ENCODE peak calls at places on chromosome 20, in five cellular contexts. U is A549, Z is K562, B is GM12878, M is HepG2. W is an unnamed sample.
A peak's percentile ranks its signal among the peaks of the same experiment; 100 is the strongest.

GRCh38 chr20:30815577-30816181 is 441.8 kb upstream of the DEFB115 start:
- DNase-seq in U (no peak), Z (no peak), B (no peak), M (no peak), W (no peak)

GRCh38 chr20:7980332-7981046 is 39.1 kb downstream of the TMX4 start:
- DNase-seq in U (peak; percentile 70), Z (peak; percentile 15), B (no peak), M (peak; percentile 79), W (peak; percentile 58)

GRCh38 chr20:13777171-13777601 is 7.5 kb downstream of the ESF1 start:
- DNase-seq in U (no peak), Z (no peak), B (no peak), M (no peak), W (peak; percentile 48)

GRCh38 chr20:12554416-12554815 is 454.4 kb upstream of the SPTLC3 start:
- DNase-seq in U (no peak), Z (no peak), B (no peak), M (no peak), W (no peak)

GRCh38 chr20:49544535-49544934 is 23.4 kb downstream of the PTGIS start:
- DNase-seq in U (no peak), Z (no peak), B (no peak), M (no peak), W (no peak)

GRCh38 chr20:62376112-62377063 is 9.3 kb upstream of the LAMA5 start:
- DNase-seq in U (no peak), Z (no peak), B (no peak), M (peak; percentile 92), W (no peak)

GRCh38 chr20:36118372-36118771 is 36.2 kb upstream of the EPB41L1 start:
- DNase-seq in U (no peak), Z (no peak), B (no peak), M (no peak), W (no peak)

GRCh38 chr20:47464380-47465101 is 37.1 kb upstream of the NCOA3 start:
- DNase-seq in U (peak; percentile 97), Z (no peak), B (no peak), M (peak; percentile 100), W (peak; percentile 94)

GRCh38 chr20:17225891-17226409 is 890 bp upstream of the PCSK2 start:
- DNase-seq in U (no peak), Z (no peak), B (no peak), M (no peak), W (no peak)

GRCh38 chr20:25088267-25088666 is 6.3 kb upstream of the VSX1 start:
- DNase-seq in U (no peak), Z (no peak), B (no peak), M (no peak), W (no peak)
- TF ChIP-seq POLR2A in U (no peak), Z (no peak), B (no peak), M (no peak), W (no peak)

DNA sequence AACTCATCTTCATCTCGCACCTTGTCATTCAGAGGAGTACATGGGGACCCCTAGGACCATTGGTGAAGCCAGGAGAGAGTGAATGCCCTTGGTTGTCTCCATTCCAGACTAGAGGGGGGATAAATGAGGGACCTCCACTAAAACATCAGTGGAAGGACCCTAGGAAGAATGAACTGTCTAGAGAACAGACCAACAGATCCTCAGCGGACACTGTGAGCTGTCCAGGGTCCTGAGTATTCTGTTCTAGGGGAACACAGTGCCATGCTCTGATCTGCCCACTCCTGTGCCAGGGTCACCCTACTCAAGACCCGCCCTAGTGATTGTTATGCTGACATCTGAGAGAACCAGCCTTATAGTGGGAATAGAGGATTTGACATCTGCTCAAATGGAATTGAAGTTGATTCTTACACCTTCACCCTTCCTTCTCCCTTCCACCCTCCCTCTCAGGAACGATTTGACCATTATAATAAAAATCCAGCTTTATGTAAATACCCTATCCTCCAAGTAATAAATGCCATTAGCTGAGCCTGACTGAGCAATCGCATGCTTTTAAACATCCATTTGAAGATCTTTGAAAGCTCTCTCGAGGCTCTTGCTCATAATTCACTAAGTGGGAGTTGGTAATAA is 43.7 kb upstream of the SLC32A1 start:
- DNase-seq in U (no peak), Z (peak; percentile 29), B (no peak), M (peak; percentile 45), W (peak; percentile 60)
- TF ChIP-seq MYC in U (no peak), Z (no peak), B (no peak), M (no peak), W (no peak)

GRCh38 chr20:2118783-2119182 is 17.2 kb downstream of the STK35 start:
- DNase-seq in U (no peak), Z (peak; percentile 39), B (peak; percentile 20), M (no peak), W (no peak)

GRCh38 chr20:2114106-2114505 is 12.5 kb downstream of the STK35 start:
- DNase-seq in U (no peak), Z (no peak), B (no peak), M (no peak), W (no peak)

GRCh38 chr20:2114990-2115681 is 13.5 kb downstream of the STK35 start:
- DNase-seq in U (no peak), Z (no peak), B (no peak), M (no peak), W (no peak)

GRCh38 chr20:2114560-2114959 is 12.9 kb downstream of the STK35 start:
- DNase-seq in U (no peak), Z (no peak), B (no peak), M (no peak), W (no peak)

GRCh38 chr20:2116170-2116940 is 14.7 kb downstream of the STK35 start:
- DNase-seq in U (no peak), Z (no peak), B (no peak), M (no peak), W (no peak)
- H3K4me1 ChIP-seq in U (no peaks in the 10 kb centered on the region), Z (peaks cover 3% of the 10 kb centered on the region), B (peaks cover 8% of the 10 kb centered on the region), M (no peaks in the 10 kb centered on the region), W (no peaks in the 10 kb centered on the region)

DNA sequence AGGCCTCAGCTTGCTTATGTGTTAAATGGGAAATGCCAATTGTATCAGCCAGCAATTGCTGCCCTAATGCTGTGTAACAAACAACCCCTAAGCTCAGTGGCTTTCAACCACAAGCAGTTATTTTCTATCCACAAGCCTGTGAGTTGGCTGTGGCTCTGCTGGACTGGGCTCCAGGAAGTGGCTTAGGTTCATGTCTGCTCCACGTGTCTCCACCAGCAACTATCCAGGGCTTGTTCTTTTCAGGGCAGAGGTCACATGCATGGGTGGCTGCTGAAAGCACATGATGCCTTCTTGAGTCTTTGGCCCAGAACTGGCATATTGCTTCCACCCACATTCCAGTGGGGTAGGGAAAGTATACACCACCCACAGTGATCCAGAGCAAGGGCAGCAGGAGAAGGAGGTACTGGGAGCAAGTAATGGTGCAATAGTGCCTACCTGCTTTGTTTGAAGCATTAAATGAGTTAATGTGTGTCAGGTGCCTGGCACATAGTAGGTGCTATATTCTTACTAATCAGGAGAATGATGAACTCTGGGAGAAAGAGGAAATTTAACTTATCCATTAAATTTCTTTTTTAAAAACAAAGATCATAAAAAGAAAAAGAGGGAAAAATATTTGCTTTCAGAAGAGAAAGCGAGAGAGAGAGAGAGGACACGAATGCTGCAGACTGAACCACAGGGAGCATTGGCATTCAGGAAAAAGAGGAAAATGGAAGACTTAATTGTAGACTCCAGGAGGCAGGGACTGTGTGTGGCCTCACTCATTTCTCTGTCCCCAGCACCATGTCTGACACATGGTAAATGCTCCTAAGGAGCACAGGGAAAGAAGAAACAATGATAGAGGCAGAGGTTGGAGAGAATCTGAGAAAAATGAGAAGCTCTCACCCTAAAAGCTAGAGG is 25.2 kb upstream of the RNF24 start:
- DNase-seq in U (no peak), Z (no peak), B (no peak), M (no peak), W (no peak)
- TF ChIP-seq POLR2A in U (no peak), Z (no peak), B (no peak), M (no peak), W (no peak)

GRCh38 chr20:32858873-32859372 is at the start of gene EFCAB8:
- DNase-seq in U (no peak), Z (peak; percentile 45), B (no peak), M (no peak), W (no peak)
- TF ChIP-seq MYC in U (no peak), Z (no peak), B (no peak), M (no peak), W (no peak)

GRCh38 chr20:6709865-6710595 is 57.5 kb upstream of the BMP2 start:
- DNase-seq in U (no peak), Z (no peak), B (no peak), M (peak; percentile 24), W (peak; percentile 73)

GRCh38 chr20:6707231-6707870 is 60.1 kb upstream of the BMP2 start:
- DNase-seq in U (no peak), Z (no peak), B (no peak), M (no peak), W (no peak)

GRCh38 chr20:6705920-6706500 is 61.5 kb upstream of the BMP2 start:
- DNase-seq in U (no peak), Z (no peak), B (no peak), M (no peak), W (no peak)

GRCh38 chr20:6705106-6705766 is 62.2 kb upstream of the BMP2 start:
- DNase-seq in U (no peak), Z (no peak), B (no peak), M (no peak), W (no peak)

DNA sequence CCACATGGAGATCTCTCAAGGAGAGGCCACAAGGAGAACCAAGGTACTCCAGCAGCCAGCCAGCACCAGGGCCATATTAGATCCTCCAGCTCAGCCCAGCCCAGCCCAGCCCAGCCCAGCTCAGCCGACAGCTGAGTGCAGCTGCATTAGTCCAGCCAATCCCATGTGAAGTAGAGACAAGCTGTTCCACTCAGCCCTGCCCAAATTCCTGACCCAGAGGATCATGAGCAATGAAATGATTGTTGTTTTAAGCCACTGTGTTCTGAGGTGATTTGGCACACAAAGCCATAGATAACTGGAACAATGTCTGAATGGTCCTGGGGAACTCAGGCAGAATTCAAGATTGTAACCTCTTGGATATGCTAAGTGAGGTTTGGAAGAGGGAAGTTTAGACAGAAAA is 59.5 kb upstream of the BMP2 start:
- DNase-seq in U (no peak), Z (no peak), B (no peak), M (no peak), W (peak; percentile 91)
- H3K4me1 ChIP-seq in U (peaks cover 13% of the 10 kb centered on the region), Z (no peaks in the 10 kb centered on the region), B (no peaks in the 10 kb centered on the region), M (peaks cover 57% of the 10 kb centered on the region), W (peaks cover 68% of the 10 kb centered on the region)

GRCh38 chr20:42483694-42484303 is 705.9 kb downstream of the PTPRT start:
- DNase-seq in U (no peak), Z (peak; percentile 56), B (no peak), M (peak; percentile 32), W (no peak)
- TF ChIP-seq POLR2A in U (no peak), Z (no peak), B (no peak), M (no peak), W (no peak)

W was measured in endothelial cell of umbilical vein.